ENCODE peak calls at places on chromosome 21, in eight cellular contexts. C, O, R, P, F, M, Y and D are unnamed samples.

GRCh38 chr21:46005481-46005881 is 23.9 kb downstream of the COL6A1 start:
- DNase-seq in C (no peak), O (no peak), R (no peak), P (no peak), F (peak; percentile 4), M (peak; percentile 83), Y (no peak), D (no peak)

GRCh38 chr21:40704141-40704540 is 142.8 kb downstream of the DSCAM start:
- DNase-seq in C (no peak), O (no peak), R (no peak), P (no peak), F (no peak), M (no peak), Y (no peak), D (no peak)

GRCh38 chr21:33286600-33287456 is 20.7 kb downstream of the IL10RB start:
- DNase-seq in C (peak; percentile 81), O (peak; percentile 79), R (peak; percentile 58), P (peak; percentile 93), F (no peak), M (no peak), Y (peak; percentile 84), D (peak; percentile 50)

GRCh38 chr21:40227111-40227510 is 359.9 kb downstream of the PCP4 start:
- DNase-seq in C (no peak), O (no peak), R (no peak), P (no peak), F (no peak), M (no peak), Y (no peak), D (no peak)

GRCh38 chr21:16775056-16775455 is 737.8 kb upstream of the CXADR start:
- DNase-seq in C (no peak), O (peak; percentile 43), R (no peak), P (no peak), F (peak; percentile 3), M (no peak), Y (no peak), D (no peak)

GRCh38 chr21:29431680-29432079 is 133.0 kb downstream of the BACH1 start:
- DNase-seq in C (no peak), O (no peak), R (no peak), P (no peak), F (no peak), M (no peak), Y (no peak), D (no peak)

GRCh38 chr21:16910435-16911165 is 602.2 kb upstream of the CXADR start:
- DNase-seq in C (no peak), O (no peak), R (no peak), P (no peak), F (no peak), M (no peak), Y (no peak), D (no peak)

GRCh38 chr21:24023402-24023801 is 1583.9 kb downstream of the MRPL39 start:
- DNase-seq in C (no peak), O (no peak), R (no peak), P (no peak), F (no peak), M (no peak), Y (no peak), D (no peak)

GRCh38 chr21:36980280-36981048 is 14.0 kb upstream of the HLCS start:
- DNase-seq in C (peak; percentile 45), O (peak; percentile 54), R (peak; percentile 47), P (peak; percentile 39), F (peak; percentile 43), M (no peak), Y (no peak), D (peak; percentile 34)

GRCh38 chr21:45640888-45641479 is 2.5 kb upstream of the PCBP3 start:
- DNase-seq in C (peak; percentile 79), O (no peak), R (no peak), P (peak; percentile 38), F (no peak), M (no peak), Y (peak; percentile 30), D (peak; percentile 19)

GRCh38 chr21:17738171-17738953 is 80.8 kb downstream of the C21orf91 start:
- DNase-seq in C (peak; percentile 19), O (no peak), R (no peak), P (no peak), F (no peak), M (no peak), Y (no peak), D (no peak)

GRCh38 chr21:34192646-34193285 is 119.4 kb downstream of the MRPS6 start:
- DNase-seq in C (no peak), O (no peak), R (no peak), P (no peak), F (no peak), M (peak; percentile 25), Y (no peak), D (no peak)

GRCh38 chr21:45764792-45765191 is 121.3 kb downstream of the PCBP3 start:
- DNase-seq in C (no peak), O (no peak), R (no peak), P (no peak), F (no peak), M (no peak), Y (no peak), D (no peak)

GRCh38 chr21:14318598-14318997 is 64.3 kb downstream of the HSPA13 start:
- DNase-seq in C (no peak), O (no peak), R (no peak), P (no peak), F (no peak), M (no peak), Y (no peak), D (no peak)
- TF ChIP-seq CTCF in C (no peak), O (no peak), R (no peak), P (no peak), F (no peak), M (no peak), Y (no peak), D (no peak)

DNA sequence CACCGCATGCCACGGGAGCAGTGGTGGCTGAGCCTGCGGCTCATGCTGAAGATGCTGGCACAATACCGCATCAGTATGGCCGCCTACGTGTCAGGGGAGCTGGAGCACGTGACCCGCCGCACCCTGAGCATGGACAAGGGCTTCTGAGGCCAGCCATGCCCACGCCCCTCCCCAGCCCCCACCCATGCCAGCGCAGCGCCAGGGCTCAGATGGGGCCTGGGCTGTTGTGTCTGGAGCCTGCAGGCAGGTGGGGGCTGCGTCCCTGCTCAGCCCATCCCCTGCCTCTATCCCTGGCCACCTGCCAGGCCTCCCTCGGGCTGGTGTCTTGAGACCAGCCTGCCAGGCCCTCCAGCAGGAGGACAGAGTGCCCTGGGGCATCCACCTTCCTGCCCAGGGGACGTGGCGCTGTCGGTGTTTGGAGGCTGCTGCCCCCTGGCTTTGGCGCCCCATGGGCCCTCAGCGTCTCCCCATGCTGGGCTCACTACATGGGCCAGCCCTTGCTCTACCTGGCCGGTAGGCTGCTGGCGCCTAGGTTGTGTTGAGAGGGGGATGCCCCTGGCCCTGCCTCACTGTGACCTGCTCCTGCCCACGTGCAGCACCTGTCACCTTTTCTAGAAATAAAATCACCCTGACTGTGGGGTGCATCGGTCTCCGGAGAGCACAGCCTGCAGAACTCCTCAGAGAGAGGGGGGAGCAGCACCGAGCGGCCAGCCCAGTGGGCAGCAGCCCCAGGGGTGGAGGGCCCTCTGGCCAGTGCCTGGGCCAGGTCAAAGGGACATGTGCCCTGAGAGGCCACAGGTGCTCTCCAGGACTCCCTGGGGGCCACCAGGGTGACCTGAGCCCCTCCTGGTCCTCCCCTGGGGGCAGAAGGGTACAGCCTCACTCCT is 12.2 kb downstream of the CFAP410 start:
- DNase-seq in C (no peak), O (no peak), R (no peak), P (no peak), F (no peak), M (no peak), Y (no peak), D (no peak)
- TF ChIP-seq CTCF in C (no peak), O (no peak), R (no peak), P (no peak), F (no peak), M (no peak), Y (no peak), D (peak; percentile 5)

DNA sequence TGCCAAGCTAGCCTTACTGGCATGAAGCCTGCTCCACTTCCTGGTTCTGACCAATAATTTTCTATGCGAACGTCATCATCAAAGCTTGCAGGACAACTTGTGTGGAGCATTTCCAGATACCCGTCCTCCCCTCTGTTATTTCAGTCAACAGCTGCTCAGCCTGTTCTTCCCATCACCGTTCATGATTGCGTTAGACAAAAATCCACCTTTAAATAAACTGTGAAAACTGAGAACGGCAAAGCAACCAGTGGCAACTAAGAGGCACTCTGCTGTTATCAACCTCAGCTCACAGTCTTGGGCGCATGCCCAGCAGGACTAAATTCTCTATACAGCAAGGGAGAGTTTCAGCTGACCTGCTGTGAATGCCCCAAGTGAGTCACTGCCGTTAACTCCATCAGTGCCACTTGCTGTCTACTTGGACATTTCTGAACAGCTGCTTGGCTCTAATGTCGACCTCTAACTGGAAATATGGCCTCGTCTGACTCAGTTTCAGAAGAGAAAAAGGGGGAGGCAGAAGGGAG is 207.4 kb upstream of the RUNX1 start:
- DNase-seq in C (peak; percentile 99), O (peak; percentile 48), R (peak; percentile 87), P (peak; percentile 100), F (no peak), M (peak; percentile 90), Y (peak; percentile 86), D (peak; percentile 95)
- TF ChIP-seq CTCF in C (no peak), O (no peak), R (no peak), P (peak; percentile 13), F (no peak), M (no peak), Y (no peak), D (peak; percentile 15)

GRCh38 chr21:26964379-26964778 is 2.5 kb downstream of the ADAMTS5 start:
- DNase-seq in C (no peak), O (peak; percentile 48), R (no peak), P (peak; percentile 91), F (no peak), M (no peak), Y (no peak), D (no peak)

GRCh38 chr21:26965091-26965566 is 1.8 kb downstream of the ADAMTS5 start:
- DNase-seq in C (no peak), O (no peak), R (peak; percentile 28), P (no peak), F (no peak), M (no peak), Y (no peak), D (no peak)

GRCh38 chr21:26966978-26967913 is at the start of gene ADAMTS5:
- DNase-seq in C (peak; percentile 81), O (peak; percentile 44), R (peak; percentile 17), P (peak; percentile 83), F (peak; percentile 64), M (peak; percentile 89), Y (no peak), D (peak; percentile 61)

GRCh38 chr21:26966360-26966977 is 419 bp downstream of the ADAMTS5 start:
- DNase-seq in C (peak; percentile 17), O (no peak), R (peak; percentile 14), P (peak; percentile 28), F (no peak), M (no peak), Y (no peak), D (peak; percentile 51)

GRCh38 chr21:26965567-26966359 is 1.1 kb downstream of the ADAMTS5 start:
- DNase-seq in C (peak; percentile 18), O (peak; percentile 49), R (no peak), P (peak; percentile 46), F (peak; percentile 73), M (peak; percentile 87), Y (no peak), D (peak; percentile 31)
- TF ChIP-seq CTCF in C (no peak), O (peak; percentile 26), R (no peak), P (peak; percentile 49), F (peak; percentile 46), M (peak; percentile 55), Y (no peak), D (no peak)